ENCODE peak calls at places on chromosomes 6 and 20, in five cellular contexts. O is H1, L is GM12878, E is HepG2, C is K562. I is an unnamed sample.

GRCh38 chr6:5167501-5167900 is 82.4 kb downstream of the PPP1R3G start:
- DNase-seq in E (no peak), C (no peak), O (no peak), L (no peak), I (no peak)

GRCh38 chr6:148528292-148528691 is 185.7 kb downstream of the SASH1 start:
- DNase-seq in C (no peak), E (no peak), L (no peak), O (no peak), I (no peak)

GRCh38 chr20:48019940-48020339 is 234.7 kb upstream of the SULF2 start:
- DNase-seq in O (no peak), C (no peak), L (no peak), E (no peak), I (no peak)

GRCh38 chr6:135002229-135002844 is 52.3 kb downstream of the HBS1L start:
- DNase-seq in O (no peak), E (peak; percentile 12), C (peak; percentile 25), L (no peak), I (no peak)

GRCh38 chr20:29079769-29080690 is 2177.4 kb upstream of the DEFB115 start:
- DNase-seq in C (peak; percentile 58), L (no peak), O (no peak), E (peak; percentile 84), I (no peak)

GRCh38 chr20:42366626-42367025 is 748.4 kb upstream of the CHD6 start:
- DNase-seq in L (no peak), E (no peak), C (no peak), O (no peak), I (no peak)

GRCh38 chr6:98980814-98981213 is 33.1 kb upstream of the FBXL4 start:
- DNase-seq in E (no peak), C (no peak), L (no peak), O (peak; percentile 50), I (no peak)

GRCh38 chr20:34705383-34706021 is 1.4 kb downstream of the TP53INP2 start:
- DNase-seq in O (no peak), C (peak; percentile 29), L (no peak), E (peak; percentile 73), I (no peak)

GRCh38 chr20:63028461-63028921 is 21.7 kb upstream of the BHLHE23 start:
- DNase-seq in O (peak; percentile 56), E (no peak), C (no peak), L (no peak), I (no peak)

GRCh38 chr6:110547266-110547964 is 71.0 kb upstream of the SLC22A16 start:
- DNase-seq in L (no peak), E (peak; percentile 74), O (no peak), C (no peak), I (no peak)

GRCh38 chr6:143140767-143141166 is 80.1 kb downstream of the AIG1 start:
- DNase-seq in C (no peak), O (no peak), E (no peak), L (no peak), I (no peak)

GRCh38 chr6:16316741-16317251 is 78.4 kb downstream of the GMPR start:
- DNase-seq in E (peak; percentile 49), L (no peak), O (no peak), C (peak; percentile 91), I (no peak)

GRCh38 chr6:161313940-161314509 is 40.2 kb upstream of the AGPAT4 start:
- DNase-seq in L (no peak), C (no peak), O (no peak), E (no peak), I (no peak)

GRCh38 chr20:60228255-60228654 is 270.0 kb downstream of the CDH26 start:
- DNase-seq in E (no peak), C (no peak), L (no peak), O (no peak), I (no peak)

GRCh38 chr6:170086639-170087420 is 204.0 kb downstream of the DLL1 start:
- DNase-seq in C (no peak), O (no peak), L (no peak), E (no peak), I (no peak)

GRCh38 chr20:21505161-21505809 is 8.6 kb downstream of the NKX2-2 start:
- DNase-seq in E (peak; percentile 55), O (peak; percentile 100), L (no peak), C (peak; percentile 69), I (peak; percentile 81)

GRCh38 chr6:145887969-145888368 is 73.4 kb upstream of the FBXO30 start:
- DNase-seq in C (no peak), E (no peak), L (no peak), O (no peak), I (no peak)

GRCh38 chr6:96211341-96211740 is 195.6 kb downstream of the FUT9 start:
- DNase-seq in E (no peak), O (no peak), L (no peak), C (no peak), I (no peak)

GRCh38 chr6:122081921-122082320 is 317.5 kb upstream of the HSF2 start:
- DNase-seq in E (no peak), O (no peak), L (no peak), C (no peak), I (no peak)

GRCh38 chr20:31719644-31720485 is 2.8 kb downstream of the BCL2L1 start:
- DNase-seq in E (peak; percentile 99), C (no peak), O (no peak), L (no peak), I (no peak)

GRCh38 chr20:51122931-51123658 is 100.2 kb upstream of the KCNG1 start:
- DNase-seq in E (no peak), C (no peak), L (no peak), O (no peak), I (no peak)

GRCh38 chr6:152721956-152722355 is 24.3 kb downstream of the MYCT1 start:
- DNase-seq in L (no peak), C (no peak), E (no peak), O (no peak), I (no peak)

GRCh38 chr20:61527626-61528025 is 275.6 kb downstream of the CDH4 start:
- DNase-seq in C (no peak), L (no peak), E (no peak), O (no peak), I (no peak)

GRCh38 chr6:91653954-91654843 is 1067.3 kb upstream of the MAP3K7 start:
- DNase-seq in O (no peak), E (no peak), L (no peak), C (no peak), I (no peak)

GRCh38 chr20:23361108-23361650 is 803 bp upstream of the GZF1 start:
- DNase-seq in C (no peak), L (no peak), O (no peak), E (peak; percentile 74), I (no peak)

GRCh38 chr20:36847009-36847709 is 28.8 kb upstream of the TLDC2 start:
- DNase-seq in C (no peak), E (no peak), O (no peak), L (no peak), I (no peak)

GRCh38 chr6:84218091-84218490 is 9.4 kb downstream of the CEP162 start:
- DNase-seq in L (no peak), C (no peak), O (no peak), E (no peak), I (no peak)

GRCh38 chr20:2203436-2203835 is 92.4 kb upstream of the TGM3 start:
- DNase-seq in L (no peak), C (no peak), O (no peak), E (no peak), I (no peak)

GRCh38 chr20:2204021-2204420 is 91.8 kb upstream of the TGM3 start:
- DNase-seq in C (no peak), O (no peak), L (no peak), E (no peak), I (no peak)

GRCh38 chr20:2208897-2209296 is 86.9 kb upstream of the TGM3 start:
- DNase-seq in L (no peak), C (no peak), E (no peak), O (no peak), I (no peak)

GRCh38 chr20:2207770-2208097 is 88.1 kb upstream of the TGM3 start:
- DNase-seq in E (no peak), C (no peak), O (no peak), L (no peak), I (no peak)

GRCh38 chr20:2206957-2207769 is 88.6 kb upstream of the TGM3 start:
- DNase-seq in O (peak; percentile 91), L (peak; percentile 19), E (peak; percentile 53), C (peak; percentile 34), I (peak; percentile 87)
- TF ChIP-seq TAF1 in O (no peak), L (no peak), E (peak; percentile 34), C (no peak), I (no peak)

GRCh38 chr6:85673198-85674139 is 30.8 kb upstream of the SYNCRIP start:
- DNase-seq in O (peak; percentile 36), C (no peak), L (no peak), E (no peak), I (no peak)
- TF ChIP-seq POLR2AphosphoS5 in O (peak; percentile 96), C (peak; percentile 58), L (peak; percentile 45), E (no peak), I (peak; percentile 48)

DNA sequence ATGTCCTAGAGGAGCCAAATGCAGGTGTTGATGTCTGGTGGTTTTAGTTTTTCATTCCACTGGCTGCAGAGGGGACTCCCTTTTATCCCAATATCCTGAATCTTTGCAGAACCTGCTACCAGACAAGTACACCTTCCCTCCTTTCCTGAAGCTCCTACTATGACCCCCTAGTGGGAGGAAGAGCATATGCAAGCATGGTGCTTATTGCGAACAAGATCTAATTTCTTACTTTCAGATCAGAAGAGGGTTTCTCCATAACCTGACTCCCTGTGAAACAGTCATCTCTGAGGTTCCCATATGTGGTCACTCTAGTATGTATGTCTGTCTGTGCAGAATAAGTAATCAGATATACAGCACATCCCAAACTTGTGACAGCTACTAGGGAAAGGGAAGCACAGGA is 277.2 kb downstream of the ARHGAP18 start:
- DNase-seq in O (no peak), E (peak; percentile 19), C (no peak), L (no peak), I (no peak)
- TF ChIP-seq TAF1 in O (no peak), E (no peak), C (no peak), L (no peak), I (no peak)

GRCh38 chr6:166639921-166640320 is 12.9 kb upstream of the RPS6KA2 start:
- DNase-seq in O (no peak), L (no peak), E (no peak), C (no peak), I (no peak)

GRCh38 chr6:166637806-166638458 is 10.9 kb upstream of the RPS6KA2 start:
- DNase-seq in C (no peak), L (no peak), E (no peak), O (no peak), I (no peak)

GRCh38 chr6:166638566-166638965 is 11.5 kb upstream of the RPS6KA2 start:
- DNase-seq in O (no peak), L (no peak), C (no peak), E (no peak), I (no peak)

GRCh38 chr6:166642646-166643045 is 15.6 kb upstream of the RPS6KA2 start:
- DNase-seq in E (no peak), C (no peak), O (no peak), L (no peak), I (no peak)

DNA sequence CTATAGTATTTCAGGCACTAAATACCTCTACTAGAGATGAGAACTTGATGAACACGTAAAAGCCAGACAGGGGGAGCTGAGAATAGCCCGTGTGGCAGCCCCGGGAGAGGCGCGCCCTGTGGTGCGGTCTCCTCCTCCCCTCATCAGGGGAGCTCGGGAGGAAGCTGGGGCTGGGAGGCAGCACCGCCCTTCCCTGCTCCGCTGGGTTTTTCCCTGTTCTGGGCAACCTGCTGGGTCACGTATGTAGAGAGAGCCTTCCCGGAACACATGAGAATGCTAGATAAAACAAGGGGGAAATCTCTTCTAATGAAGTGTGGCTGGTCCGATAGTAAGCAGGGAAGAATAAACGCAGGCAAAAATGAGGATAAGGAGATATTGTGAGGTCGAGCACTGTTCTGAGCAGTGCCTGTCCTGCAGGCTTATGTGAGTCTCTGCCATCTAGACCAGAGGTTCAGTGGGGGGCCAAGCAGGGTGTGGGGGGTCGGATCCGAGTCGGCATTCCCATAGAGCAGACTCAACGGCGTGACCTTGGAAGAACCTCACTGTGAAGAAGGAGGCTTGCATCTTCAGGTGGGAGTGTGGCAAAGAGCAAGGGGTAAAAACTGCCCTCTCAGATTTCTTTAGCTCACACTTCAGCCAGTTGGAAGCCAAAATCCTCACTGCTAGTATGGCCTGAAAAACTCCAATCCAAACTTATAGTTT is 13.4 kb upstream of the RPS6KA2 start:
- DNase-seq in C (no peak), E (no peak), L (no peak), O (no peak), I (no peak)
- TF ChIP-seq POLR2AphosphoS5 in C (no peak), E (no peak), L (no peak), O (no peak), I (no peak)

I was measured in GM12891.